ENCODE peak calls at places on chromosomes 6 and 20, in eight cellular contexts. Z is posterior cingulate gyrus; U is HuH-7; C is HS-5; F is anterior cingulate cortex; V is activated naive CD8-positive, alpha-beta T cell treated with anti-CD3 and anti-CD28 coated beads, Interleukin-2, amount 50 U/mL, for 24 hours; H is activated T-cell treated with anti-CD3 and anti-CD28 coated beads, Interleukin-2, amount 50 U/mL, for 72 hours; L is NCI-H345. E is an unnamed sample.

GRCh38 chr6:135503703-135504475 is 6.3 kb upstream of the AHI1 start:
- DNase-seq in Z (no peak), U (no peak), C (no peak), F (no peak), V (no peak), H (no peak), L (no peak), E (no peak)

GRCh38 chr6:159578629-159579028 is 114.4 kb downstream of the SOD2 start:
- DNase-seq in Z (no peak), U (no peak), C (no peak), F (no peak), V (no peak), H (no peak), L (no peak), E (no peak)

GRCh38 chr6:5782783-5783567 is 223.8 kb downstream of the NRN1 start:
- DNase-seq in Z (peak), U (no peak), C (no peak), F (peak), V (no peak), H (no peak), L (no peak), E (peak)

GRCh38 chr6:109690373-109690739 is 646 bp downstream of the AK9 start:
- DNase-seq in Z (peak), U (peak), C (no peak), F (peak), V (peak), H (peak), L (peak), E (peak)

GRCh38 chr6:149846321-149846720 is 17.8 kb downstream of the LRP11 start:
- DNase-seq in Z (peak), U (no peak), C (no peak), F (peak), V (no peak), H (no peak), L (peak), E (peak)

GRCh38 chr20:49395183-49395582 is 87.3 kb downstream of the KCNB1 start:
- DNase-seq in Z (peak), U (no peak), C (no peak), F (no peak), V (no peak), H (no peak), L (no peak), E (no peak)

GRCh38 chr6:41055149-41055548 is 2.1 kb downstream of the APOBEC2 start:
- DNase-seq in Z (no peak), U (no peak), C (no peak), F (no peak), V (no peak), H (no peak), L (peak), E (peak)

GRCh38 chr6:112906737-112907136 is 559.6 kb downstream of the RFPL4B start:
- DNase-seq in Z (no peak), U (no peak), C (no peak), F (no peak), V (no peak), H (no peak), L (no peak), E (peak)

GRCh38 chr6:48560408-48560807 is 449.4 kb upstream of the PTCHD4 start:
- DNase-seq in Z (no peak), U (no peak), C (no peak), F (no peak), V (no peak), H (no peak), L (no peak), E (no peak)

GRCh38 chr6:80605165-80605989 is 498.9 kb downstream of the BCKDHB start:
- DNase-seq in Z (no peak), U (peak), C (peak), F (no peak), V (no peak), H (no peak), L (peak), E (peak)

GRCh38 chr6:170073846-170074245 is 217.0 kb downstream of the DLL1 start:
- DNase-seq in Z (peak), U (no peak), C (no peak), F (no peak), V (no peak), H (no peak), L (no peak), E (no peak)

GRCh38 chr6:79335133-79335674 is 100.7 kb upstream of the HMGN3 start:
- DNase-seq in Z (no peak), U (no peak), C (no peak), F (no peak), V (no peak), H (no peak), L (no peak), E (no peak)

GRCh38 chr6:132490478-132491204 is 22.3 kb downstream of the STX7 start:
- DNase-seq in Z (no peak), U (no peak), C (no peak), F (no peak), V (no peak), H (no peak), L (no peak), E (no peak)

GRCh38 chr6:134853111-134854055 is 96.5 kb downstream of the ALDH8A1 start:
- DNase-seq in Z (no peak), U (no peak), C (peak), F (no peak), V (no peak), H (no peak), L (no peak), E (no peak)

GRCh38 chr20:50744143-50744792 is 12.9 kb downstream of the PARD6B start:
- DNase-seq in Z (no peak), U (peak), C (peak), F (peak), V (no peak), H (no peak), L (peak), E (no peak)

GRCh38 chr6:100426241-100426640 is 38.5 kb downstream of the SIM1 start:
- DNase-seq in Z (no peak), U (no peak), C (no peak), F (no peak), V (no peak), H (no peak), L (no peak), E (peak)

GRCh38 chr6:121652726-121653623 is 217.5 kb downstream of the GJA1 start:
- DNase-seq in Z (no peak), U (no peak), C (peak), F (no peak), V (no peak), H (no peak), L (no peak), E (no peak)

GRCh38 chr6:23532227-23532626 is 593.8 kb upstream of the NRSN1 start:
- DNase-seq in Z (no peak), U (no peak), C (peak), F (no peak), V (no peak), H (no peak), L (no peak), E (no peak)

GRCh38 chr6:87656857-87657256 is 45.2 kb downstream of the AKIRIN2 start:
- DNase-seq in Z (no peak), U (no peak), C (no peak), F (no peak), V (no peak), H (no peak), L (no peak), E (no peak)

GRCh38 chr6:37688088-37688850 is 9.4 kb downstream of the MDGA1 start:
- DNase-seq in Z (peak), U (no peak), C (no peak), F (no peak), V (no peak), H (no peak), L (peak), E (peak)

GRCh38 chr6:165714907-165715306 is 51.9 kb upstream of the PDE10A start:
- DNase-seq in Z (no peak), U (no peak), C (no peak), F (no peak), V (no peak), H (no peak), L (no peak), E (no peak)

GRCh38 chr6:168035661-168036616 is 38.5 kb downstream of the KIF25 start:
- DNase-seq in Z (no peak), U (peak), C (no peak), F (no peak), V (no peak), H (peak), L (no peak), E (no peak)

GRCh38 chr20:48760403-48760889 is 67.4 kb downstream of the PREX1 start:
- DNase-seq in Z (no peak), U (no peak), C (peak), F (no peak), V (peak), H (peak), L (peak), E (peak)

GRCh38 chr6:89144358-89145041 is 1.4 kb upstream of the PM20D2 start:
- DNase-seq in Z (no peak), U (no peak), C (no peak), F (no peak), V (no peak), H (no peak), L (peak), E (no peak)

E was measured in NCI-H146.